ENCODE peak calls at places on chromosomes 1 and 21, in six cellular contexts. K, X, Z, Q, G and B are unnamed samples.
A peak's percentile ranks its signal among the peaks of the same experiment; 100 is the strongest.

GRCh38 chr1:187471555-187471954 is 642.8 kb downstream of the PLA2G4A start:
- DNase-seq in Q (no peak), X (no peak), K (no peak), G (peak; percentile 54), Z (no peak), B (no peak)

GRCh38 chr1:152577168-152577567 is 3.1 kb downstream of the LCE3D start:
- DNase-seq in G (no peak), Z (no peak), X (no peak), K (peak; percentile 39), Q (no peak), B (no peak)

GRCh38 chr1:24283326-24284155 is 35.6 kb upstream of the GRHL3 start:
- DNase-seq in G (peak; percentile 96), K (no peak), Q (no peak), X (no peak), Z (peak; percentile 53), B (peak; percentile 73)

GRCh38 chr21:22791986-22792560 is 1793.9 kb downstream of the NCAM2 start:
- DNase-seq in Q (no peak), Z (peak; percentile 9), X (peak; percentile 4), K (peak; percentile 33), G (peak; percentile 60), B (peak; percentile 4)

GRCh38 chr1:200307755-200308066 is 102.1 kb downstream of the ZNF281 start:
- DNase-seq in Z (no peak), K (no peak), Q (no peak), G (no peak), X (no peak), B (no peak)

GRCh38 chr1:6233376-6233775 is 2.4 kb downstream of the ICMT start:
- DNase-seq in X (no peak), Q (no peak), K (no peak), Z (no peak), G (no peak), B (no peak)

GRCh38 chr1:248786106-248786665 is 30.6 kb upstream of the LYPD8 start:
- DNase-seq in X (no peak), G (peak; percentile 43), K (no peak), Q (no peak), Z (no peak), B (no peak)

GRCh38 chr1:154752273-154753030 is 117.6 kb downstream of the KCNN3 start:
- DNase-seq in K (no peak), Q (no peak), Z (no peak), G (peak; percentile 18), X (no peak), B (no peak)

GRCh38 chr21:29221259-29221744 is 77.4 kb upstream of the BACH1 start:
- DNase-seq in Z (no peak), Q (no peak), X (no peak), G (no peak), K (no peak), B (no peak)

GRCh38 chr1:69862906-69863305 is 295.2 kb downstream of the LRRC7 start:
- DNase-seq in K (no peak), Z (no peak), G (no peak), Q (no peak), X (no peak), B (no peak)

GRCh38 chr1:48870596-48870995 is 93.9 kb upstream of the BEND5 start:
- DNase-seq in G (peak; percentile 65), Q (no peak), Z (no peak), K (no peak), X (peak; percentile 4), B (no peak)

GRCh38 chr1:6473974-6474814 is 8.2 kb upstream of the TNFRSF25 start:
- DNase-seq in G (no peak), X (no peak), Q (peak; percentile 59), K (no peak), Z (no peak), B (no peak)

GRCh38 chr1:112904071-112904830 is 51.7 kb downstream of the SLC16A1 start:
- DNase-seq in Z (peak; percentile 71), X (no peak), K (no peak), Q (no peak), G (peak; percentile 89), B (peak; percentile 49)

GRCh38 chr1:36966242-36966641 is 68.1 kb downstream of the GRIK3 start:
- DNase-seq in Q (no peak), K (no peak), Z (peak; percentile 1), G (peak; percentile 27), X (peak; percentile 40), B (peak; percentile 1)

GRCh38 chr1:11516961-11517635 is 38.1 kb downstream of the DISP3 start:
- DNase-seq in Q (no peak), X (no peak), G (no peak), Z (no peak), K (no peak), B (no peak)

GRCh38 chr1:8096105-8097011 is 70.2 kb upstream of the ERRFI1 start:
- DNase-seq in Q (no peak), Z (peak; percentile 74), K (no peak), X (no peak), G (peak; percentile 80), B (no peak)

GRCh38 chr1:85189120-85189519 is 11.7 kb downstream of the SYDE2 start:
- DNase-seq in G (no peak), X (no peak), K (no peak), Q (no peak), Z (no peak), B (no peak)

DNA sequence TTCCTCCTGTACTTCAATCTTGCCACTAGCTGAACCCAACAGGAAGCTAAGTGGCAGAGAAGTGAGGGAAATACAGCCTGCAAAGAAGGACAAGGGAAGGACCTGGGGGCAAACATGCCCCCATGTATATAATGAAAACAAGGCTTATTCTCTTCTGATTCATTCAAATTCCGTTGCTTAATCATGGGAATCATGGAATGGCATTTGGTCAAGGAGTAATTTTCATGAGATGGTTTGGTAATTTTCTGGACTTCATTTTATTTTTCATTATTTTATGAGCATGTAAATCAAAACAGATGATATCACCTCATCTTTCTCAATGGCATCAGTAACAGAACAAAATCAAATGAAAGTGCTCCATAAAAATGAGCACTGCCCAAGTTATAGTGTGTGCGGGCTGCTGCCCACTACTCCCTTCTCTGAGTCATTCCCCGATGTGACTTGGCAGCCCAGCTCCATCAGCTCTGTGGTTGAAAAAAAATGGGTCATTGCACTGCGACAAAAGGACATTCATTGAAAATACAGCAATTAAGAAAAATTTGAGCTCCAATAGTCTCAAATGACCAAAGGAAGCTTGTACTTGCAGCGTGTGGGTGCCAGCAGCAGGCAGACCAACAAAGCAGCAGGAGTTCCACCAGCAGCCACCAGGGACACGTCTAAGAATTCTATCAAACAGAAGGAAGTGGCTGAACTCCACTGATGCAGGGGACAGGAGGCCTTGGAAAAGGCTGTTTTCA is 84.3 kb upstream of the VAV3 start:
- DNase-seq in G (peak; percentile 39), K (no peak), Z (no peak), X (peak; percentile 27), Q (no peak), B (no peak)
- TF ChIP-seq CTCF in G (peak; percentile 26), K (no peak), Z (peak; percentile 33), X (peak; percentile 59), Q (no peak), B (peak; percentile 60)

GRCh38 chr1:94280541-94280940 is 43.2 kb upstream of the ARHGAP29 start:
- DNase-seq in Z (no peak), X (no peak), K (no peak), G (no peak), Q (no peak), B (no peak)

GRCh38 chr1:94281361-94282142 is 44.2 kb upstream of the ARHGAP29 start:
- DNase-seq in X (no peak), K (no peak), Q (no peak), Z (no peak), G (no peak), B (no peak)

GRCh38 chr1:94276900-94277581 is 39.7 kb upstream of the ARHGAP29 start:
- DNase-seq in X (no peak), Z (no peak), Q (no peak), G (no peak), K (no peak), B (no peak)

GRCh38 chr1:94279048-94279447 is 41.7 kb upstream of the ARHGAP29 start:
- DNase-seq in G (no peak), K (no peak), Z (no peak), Q (no peak), X (no peak), B (no peak)

GRCh38 chr1:94279462-94279861 is 42.1 kb upstream of the ARHGAP29 start:
- DNase-seq in X (no peak), K (no peak), Q (no peak), G (no peak), Z (no peak), B (no peak)
- TF ChIP-seq CTCF in X (no peak), K (no peak), Q (no peak), G (no peak), Z (no peak), B (no peak)

GRCh38 chr21:32562426-32562825 is 22.9 kb downstream of the TCP10L start:
- DNase-seq in G (no peak), K (no peak), Z (peak; percentile 74), X (no peak), Q (peak; percentile 22), B (peak; percentile 78)
- TF ChIP-seq CTCF in G (peak; percentile 18), K (no peak), Z (peak; percentile 64), X (peak; percentile 50), Q (no peak), B (peak; percentile 68)

GRCh38 chr1:19585507-19585906 is 58.6 kb upstream of the NBL1 start:
- DNase-seq in K (no peak), G (no peak), Z (no peak), X (no peak), Q (no peak), B (no peak)

GRCh38 chr1:19577001-19577400 is 67.1 kb upstream of the NBL1 start:
- DNase-seq in K (no peak), G (no peak), Z (no peak), Q (no peak), X (no peak), B (no peak)

GRCh38 chr1:19582318-19582717 is 61.8 kb upstream of the NBL1 start:
- DNase-seq in G (peak; percentile 71), Q (peak; percentile 88), X (peak; percentile 20), Z (no peak), K (peak; percentile 73), B (no peak)
- TF ChIP-seq CTCF in G (peak; percentile 57), Q (peak; percentile 74), X (peak; percentile 64), Z (peak; percentile 45), K (peak; percentile 72), B (peak; percentile 65)

GRCh38 chr1:161738627-161739287 is 10.8 kb upstream of the DUSP12 start:
- DNase-seq in Q (peak; percentile 72), K (no peak), Z (peak; percentile 70), X (no peak), G (peak; percentile 87), B (no peak)
- TF ChIP-seq CTCF in Q (no peak), K (peak; percentile 49), Z (peak; percentile 69), X (peak; percentile 65), G (peak; percentile 76), B (peak; percentile 58)